ENCODE peak calls at places on chromosome 7, in five cellular contexts. Q, X, J, O and L are unnamed samples.
A peak's percentile ranks its signal among the peaks of the same experiment; 100 is the strongest.

GRCh38 chr7:78326189-78326588 is 527.6 kb downstream of the PHTF2 start:
- DNase-seq in O (peak; percentile 11), X (no peak), J (no peak), Q (no peak), L (peak; percentile 45)

GRCh38 chr7:36203081-36203775 is 50.2 kb downstream of the EEPD1 start:
- DNase-seq in Q (no peak), J (no peak), X (no peak), O (no peak), L (no peak)

GRCh38 chr7:154912921-154913644 is 89.8 kb downstream of the PAXIP1 start:
- DNase-seq in J (no peak), Q (no peak), O (no peak), X (no peak), L (no peak)

GRCh38 chr7:142785841-142786250 is 15.1 kb downstream of the PRSS2 start:
- DNase-seq in Q (peak; percentile 89), O (no peak), X (peak; percentile 75), J (no peak), L (no peak)

GRCh38 chr7:11458736-11459483 is 373.1 kb downstream of the THSD7A start:
- DNase-seq in J (no peak), X (no peak), Q (no peak), O (peak; percentile 83), L (peak; percentile 67)

GRCh38 chr7:99224263-99224947 is 16.5 kb upstream of the KPNA7 start:
- DNase-seq in O (peak; percentile 63), X (no peak), J (no peak), Q (no peak), L (peak; percentile 94)

GRCh38 chr7:26483843-26484242 is 192.2 kb downstream of the SNX10 start:
- DNase-seq in J (no peak), X (no peak), O (no peak), Q (no peak), L (no peak)

GRCh38 chr7:132869166-132869861 is 212.6 kb downstream of the CHCHD3 start:
- DNase-seq in X (no peak), J (no peak), O (no peak), Q (no peak), L (no peak)

GRCh38 chr7:149333321-149333717 is 71.3 kb downstream of the ZNF783 start:
- DNase-seq in O (no peak), X (no peak), J (no peak), Q (no peak), L (no peak)

GRCh38 chr7:132433286-132433685 is 143.0 kb downstream of the PLXNA4 start:
- DNase-seq in X (peak; percentile 15), O (no peak), Q (no peak), J (no peak), L (no peak)

GRCh38 chr7:133376514-133376913 is 123.6 kb downstream of the EXOC4 start:
- DNase-seq in J (no peak), Q (no peak), X (no peak), O (no peak), L (no peak)

GRCh38 chr7:41918597-41918996 is 215.7 kb upstream of the INHBA start:
- DNase-seq in O (peak; percentile 96), J (no peak), Q (no peak), X (no peak), L (no peak)

GRCh38 chr7:4882169-4882741 is 1.3 kb downstream of the RADIL start:
- DNase-seq in J (peak; percentile 82), O (peak; percentile 46), X (no peak), Q (no peak), L (no peak)

GRCh38 chr7:43112941-43113621 is 634 bp downstream of the HECW1 start:
- DNase-seq in X (no peak), O (peak; percentile 17), Q (no peak), J (peak; percentile 54), L (no peak)

GRCh38 chr7:141754939-141755338 is 9.0 kb upstream of the TAS2R3 start:
- DNase-seq in X (no peak), O (peak; percentile 57), Q (no peak), J (no peak), L (no peak)